ENCODE peak calls at places on chromosomes 5 and 9, in six cellular contexts. R is endothelial cell, I is activated B cell treated with CpG ODN at 0.5 μM for 24 hours, E is fibroblast of pulmonary artery, L is lower lobe of right lung, H is ovary. O is an unnamed sample.

GRCh38 chr5:102670224-102670836 is 84.8 kb upstream of the PAM start:
- DNase-seq in R (peak), I (no peak), E (peak), L (no peak), H (no peak), O (no peak)

GRCh38 chr5:135462304-135462703 is 10.2 kb upstream of the TIFAB start:
- DNase-seq in R (peak), I (no peak), E (peak), L (no peak), H (no peak), O (peak)

GRCh38 chr5:98364549-98364948 is 408.9 kb upstream of the RGMB start:
- DNase-seq in R (no peak), I (no peak), E (no peak), L (no peak), H (no peak), O (no peak)

GRCh38 chr5:71938886-71939285 is 168.4 kb upstream of the MAP1B start:
- DNase-seq in R (no peak), I (no peak), E (no peak), L (peak), H (no peak), O (peak)

GRCh38 chr5:88940712-88941111 is 57.7 kb upstream of the MEF2C start:
- DNase-seq in R (no peak), I (no peak), E (no peak), L (no peak), H (no peak), O (no peak)

GRCh38 chr5:83530186-83530585 is 58.6 kb downstream of the VCAN start:
- DNase-seq in R (no peak), I (no peak), E (peak), L (no peak), H (no peak), O (no peak)

GRCh38 chr5:32217886-32218396 is 43.8 kb upstream of the GOLPH3 start:
- DNase-seq in R (no peak), I (no peak), E (peak), L (no peak), H (no peak), O (no peak)

GRCh38 chr9:114132550-114132918 is 22.8 kb upstream of the COL27A1 start:
- DNase-seq in R (no peak), I (no peak), E (no peak), L (no peak), H (no peak), O (no peak)

GRCh38 chr5:75847561-75848021 is 130.4 kb upstream of the POC5 start:
- DNase-seq in R (no peak), I (no peak), E (no peak), L (no peak), H (no peak), O (no peak)

GRCh38 chr5:144092510-144092909 is 77.9 kb downstream of the YIPF5 start:
- DNase-seq in R (no peak), I (no peak), E (no peak), L (no peak), H (no peak), O (no peak)

GRCh38 chr5:116982035-116982434 is 407.4 kb upstream of the SEMA6A start:
- DNase-seq in R (no peak), I (no peak), E (no peak), L (no peak), H (no peak), O (no peak)

GRCh38 chr9:134955801-134956200 is 38.1 kb upstream of the FCN1 start:
- DNase-seq in R (no peak), I (no peak), E (no peak), L (peak), H (peak), O (peak)

GRCh38 chr5:151742870-151743294 is 15.5 kb downstream of the ATOX1 start:
- DNase-seq in R (peak), I (no peak), E (peak), L (no peak), H (peak), O (no peak)
- TF ChIP-seq CTCF in R (peak), I (no peak), E (peak), L (peak), H (peak), O (no peak)

DNA sequence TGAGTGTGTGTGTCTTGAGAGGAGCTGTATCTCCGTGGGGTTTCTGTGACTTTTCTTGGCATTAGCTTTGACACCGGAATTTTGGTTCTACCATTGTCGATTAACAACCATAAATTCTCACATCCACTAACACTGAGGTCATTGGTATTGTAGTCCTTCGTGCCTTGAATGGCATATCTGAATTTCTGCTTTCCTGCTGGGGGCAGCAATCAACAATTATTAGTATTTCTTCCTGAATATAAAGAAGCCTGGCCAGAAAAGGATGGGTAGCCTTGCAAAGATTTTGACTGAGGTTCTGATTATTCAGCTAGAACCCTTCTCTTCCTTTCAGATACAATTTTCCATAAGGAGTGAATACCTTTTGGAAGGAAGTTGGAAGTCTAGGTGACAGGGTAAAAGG is 33.5 kb upstream of the SHOC1 start:
- DNase-seq in R (no peak), I (no peak), E (peak), L (no peak), H (no peak), O (no peak)
- TF ChIP-seq CTCF in R (no peak), I (no peak), E (peak), L (no peak), H (no peak), O (no peak)

DNA sequence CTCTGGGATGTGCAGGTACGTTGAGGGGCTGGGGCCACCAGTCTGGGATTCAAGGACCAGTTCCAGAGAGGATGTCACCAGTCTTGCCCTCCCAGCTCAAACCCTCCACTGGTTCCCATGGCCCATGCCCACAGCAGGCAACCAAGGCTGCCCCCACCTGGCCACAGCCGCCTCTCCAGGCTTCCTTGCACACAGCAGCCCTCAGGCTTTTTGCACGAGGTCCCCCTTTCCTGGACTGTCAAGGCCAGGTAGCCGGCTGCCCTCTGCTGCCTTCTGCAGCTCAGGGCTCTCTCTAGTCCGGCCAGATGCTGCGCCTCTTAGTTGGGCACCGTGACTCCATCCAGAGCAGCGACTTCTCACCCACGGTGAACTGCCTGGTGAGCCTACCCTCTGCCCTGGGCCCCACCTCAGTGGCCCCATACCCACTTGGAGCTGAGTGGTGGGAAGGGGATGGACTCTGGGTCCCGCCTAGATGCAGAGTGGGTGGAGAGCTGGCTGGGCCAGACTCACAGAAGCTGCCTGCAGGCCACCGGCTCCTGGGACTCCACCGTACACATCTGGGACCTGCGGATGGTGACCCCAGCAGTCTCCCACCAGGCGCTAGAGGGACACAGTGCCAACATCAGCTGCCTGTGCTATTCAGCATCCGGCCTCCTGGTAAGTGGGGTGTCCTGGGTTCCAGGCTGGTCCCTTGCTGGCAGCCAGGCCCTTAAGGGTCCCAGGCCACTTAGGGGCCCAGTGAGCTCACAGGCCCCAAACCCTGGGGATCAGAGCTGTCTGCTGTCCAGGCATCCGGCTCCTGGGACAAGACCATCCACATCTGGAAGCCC is 2.9 kb downstream of the WDR38 start:
- DNase-seq in R (peak), I (no peak), E (no peak), L (no peak), H (no peak), O (no peak)
- TF ChIP-seq CTCF in R (peak), I (no peak), E (peak), L (no peak), H (no peak), O (peak)

GRCh38 chr5:36688722-36689121 is 82.3 kb downstream of the SLC1A3 start:
- DNase-seq in R (peak), I (no peak), E (no peak), L (no peak), H (no peak), O (no peak)
- TF ChIP-seq CTCF in R (peak), I (no peak), E (peak), L (peak), H (no peak), O (no peak)

GRCh38 chr9:36141288-36141687 is 4.8 kb downstream of the GLIPR2 start:
- DNase-seq in R (no peak), I (no peak), E (peak), L (no peak), H (no peak), O (no peak)
- TF ChIP-seq CTCF in R (no peak), I (no peak), E (peak), L (peak), H (no peak), O (no peak)

GRCh38 chr9:80175286-80175906 is 603.6 kb downstream of the TLE4 start:
- DNase-seq in R (no peak), I (no peak), E (peak), L (no peak), H (peak), O (no peak)
- TF ChIP-seq CTCF in R (peak), I (peak), E (peak), L (peak), H (peak), O (peak)

GRCh38 chr5:172219296-172219695 is 25.3 kb downstream of the EFCAB9 start:
- DNase-seq in R (no peak), I (no peak), E (no peak), L (no peak), H (no peak), O (no peak)
- TF ChIP-seq CTCF in R (no peak), I (no peak), E (no peak), L (no peak), H (no peak), O (no peak)

O was measured in pancreas.